ENCODE peak calls at places on chromosomes 3 and 15, in seven cellular contexts. Z is thyroid gland, F is RWPE2, U is cardiac muscle cell, N is right cardiac atrium, J is GM23338, L is thoracic aorta. P is an unnamed sample.

GRCh38 chr3:6807967-6808588 is 52.8 kb upstream of the GRM7 start:
- DNase-seq in Z (no peak), J (peak), N (no peak), U (no peak), F (no peak), L (no peak), P (no peak)

GRCh38 chr3:196246612-196247308 is 30.4 kb downstream of the SLC51A start:
- DNase-seq in F (no peak), U (no peak), N (no peak), L (no peak), Z (no peak), J (no peak), P (no peak)

GRCh38 chr15:88636039-88636438 is 2.8 kb upstream of the ISG20 start:
- DNase-seq in N (no peak), U (no peak), F (peak), J (peak), Z (peak), L (no peak), P (peak)

GRCh38 chr3:114892117-114892870 is 254.8 kb downstream of the ZBTB20 start:
- DNase-seq in N (no peak), J (no peak), F (no peak), Z (no peak), U (no peak), L (no peak), P (peak)

GRCh38 chr3:149352556-149352955 is 19.1 kb upstream of the TM4SF18 start:
- DNase-seq in U (peak), J (peak), F (peak), Z (peak), L (no peak), N (peak), P (peak)

GRCh38 chr3:52349611-52350395 is 33.7 kb downstream of the DNAH1 start:
- DNase-seq in U (no peak), Z (no peak), L (no peak), N (peak), F (no peak), J (no peak), P (no peak)

GRCh38 chr3:29140706-29141105 is 140.2 kb upstream of the RBMS3 start:
- DNase-seq in L (no peak), J (no peak), U (peak), N (no peak), Z (no peak), F (no peak), P (no peak)

GRCh38 chr3:103181175-103181574 is 746.4 kb downstream of the ZPLD1 start:
- DNase-seq in Z (no peak), N (no peak), L (no peak), U (no peak), J (no peak), F (no peak), P (no peak)

GRCh38 chr3:40780801-40781406 is 256.1 kb downstream of the ZNF621 start:
- DNase-seq in Z (peak), N (peak), F (no peak), U (no peak), J (no peak), L (peak), P (peak)
- H3K4me3 ChIP-seq in Z (no peak), N (peak), F (no peak), U (no peak), J (no peak), L (peak), P (no peak)

DNA sequence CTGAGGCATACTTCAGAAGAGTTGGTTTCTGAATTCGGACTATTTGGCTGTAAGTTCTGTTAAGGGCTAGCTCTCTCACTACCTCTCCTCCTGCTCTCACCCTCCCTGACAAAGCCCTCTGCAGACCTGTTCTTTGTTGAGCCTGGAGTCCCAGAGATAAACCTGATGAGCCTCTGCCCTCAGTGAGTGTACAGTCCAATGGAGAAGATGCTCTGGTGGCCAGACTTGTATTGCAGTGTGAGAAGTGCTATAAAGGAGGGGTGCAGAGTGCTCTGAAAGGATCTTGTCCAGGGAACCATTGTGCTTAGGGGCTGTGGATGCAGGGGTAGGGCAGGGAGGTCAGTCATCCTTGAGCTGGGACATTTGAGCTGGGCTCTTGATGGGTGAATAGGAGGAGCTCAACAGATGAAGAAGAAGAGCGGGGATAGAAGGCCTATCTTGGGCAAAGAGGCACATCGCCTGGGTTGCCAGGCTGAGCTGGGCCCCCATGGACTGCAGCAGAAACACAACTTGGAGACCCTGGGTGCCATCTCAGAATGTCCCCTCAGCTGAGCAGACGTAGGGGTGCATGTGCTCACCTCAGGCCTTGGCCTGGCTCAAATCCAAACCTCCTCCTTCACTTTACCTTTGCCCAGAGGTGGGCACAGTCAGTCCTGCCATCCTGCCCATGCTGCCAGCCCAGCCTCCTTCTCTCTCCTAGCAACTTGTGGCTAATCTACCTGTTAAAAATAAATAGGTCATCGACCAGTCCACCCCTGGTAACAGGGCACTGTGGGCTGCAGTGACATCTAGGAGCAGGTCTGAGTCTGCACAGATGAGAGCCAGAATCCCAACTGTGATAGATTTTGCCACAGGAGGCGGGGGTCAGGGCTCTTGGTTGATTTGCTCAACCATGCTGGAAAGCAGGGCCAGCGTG is 3.3 kb downstream of the CAND2 start:
- DNase-seq in N (no peak), L (no peak), Z (no peak), J (no peak), U (no peak), F (no peak), P (peak)
- H3K4me3 ChIP-seq in N (no peak), L (no peak), Z (no peak), J (no peak), U (no peak), F (no peak), P (no peak)

DNA sequence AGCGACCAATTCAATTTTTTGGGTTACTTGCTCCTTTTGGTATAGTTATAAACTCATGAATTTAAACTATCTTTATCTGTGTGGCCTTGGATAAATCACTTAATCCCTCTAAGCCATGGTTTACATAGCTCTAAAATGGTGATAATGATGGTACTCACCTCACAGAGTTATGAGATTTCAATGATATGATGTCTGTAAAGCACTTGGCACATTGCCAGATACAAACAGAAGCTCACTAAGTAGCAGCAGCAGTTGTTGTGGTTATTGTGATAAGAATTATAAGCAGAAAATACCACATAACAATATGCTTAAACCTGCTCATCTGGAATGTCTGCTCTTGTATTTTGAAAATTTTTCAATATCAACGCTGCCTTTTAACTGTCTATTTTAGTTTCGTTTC is 185.1 kb upstream of the SNTN start:
- DNase-seq in Z (no peak), N (no peak), J (no peak), F (no peak), L (no peak), U (no peak), P (no peak)
- H3K4me3 ChIP-seq in Z (no peak), N (no peak), J (no peak), F (no peak), L (no peak), U (no peak), P (no peak)

GRCh38 chr3:160346511-160346910 is 52.5 kb downstream of the IFT80 start:
- DNase-seq in N (no peak), J (no peak), L (no peak), F (no peak), Z (no peak), U (no peak), P (no peak)
- H3K4me3 ChIP-seq in N (no peak), J (no peak), L (no peak), F (no peak), Z (no peak), U (no peak), P (no peak)

GRCh38 chr3:64138046-64138445 is 87.2 kb downstream of the PRICKLE2 start:
- DNase-seq in F (no peak), L (no peak), N (no peak), U (no peak), J (no peak), Z (no peak), P (no peak)
- H3K4me3 ChIP-seq in F (no peak), L (no peak), N (no peak), U (no peak), J (no peak), Z (no peak), P (no peak)

GRCh38 chr3:54426431-54426830 is 304.1 kb downstream of the CACNA2D3 start:
- DNase-seq in J (no peak), N (no peak), Z (no peak), U (no peak), L (no peak), F (no peak), P (no peak)

GRCh38 chr3:54432975-54433374 is 310.6 kb downstream of the CACNA2D3 start:
- DNase-seq in Z (no peak), F (no peak), U (no peak), N (no peak), J (no peak), L (no peak), P (no peak)

GRCh38 chr3:54427951-54428871 is 305.9 kb downstream of the CACNA2D3 start:
- DNase-seq in J (peak), U (peak), L (no peak), F (no peak), N (no peak), Z (peak), P (peak)

GRCh38 chr3:54424283-54424682 is 301.9 kb downstream of the CACNA2D3 start:
- DNase-seq in Z (no peak), J (no peak), U (no peak), N (no peak), F (no peak), L (no peak), P (no peak)

DNA sequence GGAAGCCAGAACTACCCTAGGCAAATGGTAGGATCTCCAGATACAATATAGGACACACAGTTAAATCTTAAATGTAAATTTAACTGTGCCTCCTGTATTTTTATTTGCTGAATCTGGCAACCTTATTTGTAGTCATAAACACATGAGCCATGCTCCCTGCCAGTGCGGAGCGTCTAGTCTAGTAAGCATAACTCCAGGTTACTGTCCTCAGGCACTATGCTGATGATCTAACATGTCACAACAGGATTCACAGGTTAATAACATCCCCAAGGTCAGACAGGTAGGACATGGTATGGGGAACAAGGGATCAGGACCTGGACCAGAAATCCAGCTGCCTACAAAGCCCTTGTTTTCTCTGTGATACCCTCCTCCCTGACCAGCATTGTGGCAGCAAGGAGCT is 305.1 kb downstream of the CACNA2D3 start:
- DNase-seq in Z (no peak), F (no peak), L (no peak), U (no peak), N (no peak), J (no peak), P (no peak)
- H3K4me3 ChIP-seq in Z (no peak), F (no peak), L (no peak), U (no peak), N (no peak), J (no peak), P (no peak)

P was measured in body of pancreas.